ENCODE peak calls at places on chromosomes 5 and 9, in nine cellular contexts. One of them, this sample, is unnamed.

GRCh38 chr5:140926211-140926902 is at the start of gene PCDHAC1:
- DNase-seq in cardiac fibroblast: peak; percentile 58
- DNase-seq in NCI-H345: peak; percentile 91
- DNase-seq in activated T-cell treated with anti-CD3 and anti-CD28 coated beads, Interleukin-2, amount 50 U/mL, for 1 hour: peak; percentile 22
- DNase-seq in GM10248: no peak
- DNase-seq in nephron progenitor cell: peak; percentile 97
- DNase-seq in omental fat pad: peak; percentile 63
- DNase-seq in OCI-LY7: no peak
- DNase-seq in RCC 7860: no peak
- DNase-seq in this sample: peak; percentile 83

GRCh38 chr9:21854594-21854993 is 52.2 kb downstream of the MTAP start:
- DNase-seq in cardiac fibroblast: peak; percentile 71
- DNase-seq in nephron progenitor cell: no peak
- DNase-seq in NCI-H345: no peak
- DNase-seq in OCI-LY7: no peak
- DNase-seq in GM10248: no peak
- DNase-seq in activated T-cell treated with anti-CD3 and anti-CD28 coated beads, Interleukin-2, amount 50 U/mL, for 1 hour: no peak
- DNase-seq in RCC 7860: peak; percentile 37
- DNase-seq in omental fat pad: peak; percentile 51
- DNase-seq in this sample: no peak

GRCh38 chr5:141150215-141150992 is 547 bp downstream of the PCDHB6 start:
- DNase-seq in OCI-LY7: no peak
- DNase-seq in activated T-cell treated with anti-CD3 and anti-CD28 coated beads, Interleukin-2, amount 50 U/mL, for 1 hour: no peak
- DNase-seq in NCI-H345: no peak
- DNase-seq in GM10248: no peak
- DNase-seq in omental fat pad: no peak
- DNase-seq in cardiac fibroblast: no peak
- DNase-seq in RCC 7860: no peak
- DNase-seq in nephron progenitor cell: no peak
- DNase-seq in this sample: no peak

GRCh38 chr9:18384066-18384465 is 89.9 kb upstream of the ADAMTSL1 start:
- DNase-seq in nephron progenitor cell: no peak
- DNase-seq in omental fat pad: no peak
- DNase-seq in GM10248: no peak
- DNase-seq in RCC 7860: no peak
- DNase-seq in OCI-LY7: no peak
- DNase-seq in activated T-cell treated with anti-CD3 and anti-CD28 coated beads, Interleukin-2, amount 50 U/mL, for 1 hour: no peak
- DNase-seq in NCI-H345: no peak
- DNase-seq in cardiac fibroblast: no peak
- DNase-seq in this sample: no peak

GRCh38 chr9:28007097-28007817 is 434.0 kb upstream of the C9orf72 start:
- DNase-seq in GM10248: no peak
- DNase-seq in cardiac fibroblast: no peak
- DNase-seq in omental fat pad: no peak
- DNase-seq in RCC 7860: no peak
- DNase-seq in nephron progenitor cell: no peak
- DNase-seq in activated T-cell treated with anti-CD3 and anti-CD28 coated beads, Interleukin-2, amount 50 U/mL, for 1 hour: no peak
- DNase-seq in NCI-H345: no peak
- DNase-seq in OCI-LY7: no peak
- DNase-seq in this sample: no peak

GRCh38 chr5:73419414-73420390 is 28.9 kb downstream of the FOXD1 start:
- DNase-seq in GM10248: no peak
- DNase-seq in NCI-H345: no peak
- DNase-seq in RCC 7860: no peak
- DNase-seq in cardiac fibroblast: no peak
- DNase-seq in omental fat pad: no peak
- DNase-seq in nephron progenitor cell: peak; percentile 82
- DNase-seq in activated T-cell treated with anti-CD3 and anti-CD28 coated beads, Interleukin-2, amount 50 U/mL, for 1 hour: no peak
- DNase-seq in OCI-LY7: no peak
- DNase-seq in this sample: no peak

GRCh38 chr9:121225240-121225639 is 23.6 kb upstream of the RAB14 start:
- DNase-seq in GM10248: no peak
- DNase-seq in cardiac fibroblast: no peak
- DNase-seq in nephron progenitor cell: no peak
- DNase-seq in RCC 7860: no peak
- DNase-seq in omental fat pad: no peak
- DNase-seq in OCI-LY7: no peak
- DNase-seq in activated T-cell treated with anti-CD3 and anti-CD28 coated beads, Interleukin-2, amount 50 U/mL, for 1 hour: no peak
- DNase-seq in NCI-H345: no peak
- DNase-seq in this sample: no peak

GRCh38 chr5:38616061-38616460 is 59.6 kb upstream of the LIFR start:
- DNase-seq in NCI-H345: no peak
- DNase-seq in activated T-cell treated with anti-CD3 and anti-CD28 coated beads, Interleukin-2, amount 50 U/mL, for 1 hour: no peak
- DNase-seq in cardiac fibroblast: peak; percentile 18
- DNase-seq in nephron progenitor cell: no peak
- DNase-seq in RCC 7860: no peak
- DNase-seq in GM10248: no peak
- DNase-seq in OCI-LY7: no peak
- DNase-seq in omental fat pad: no peak
- DNase-seq in this sample: no peak

GRCh38 chr9:98146101-98146991 is 27.3 kb upstream of the TRIM14 start:
- DNase-seq in GM10248: peak; percentile 48
- DNase-seq in nephron progenitor cell: peak; percentile 23
- DNase-seq in cardiac fibroblast: peak; percentile 67
- DNase-seq in NCI-H345: peak; percentile 46
- DNase-seq in RCC 7860: no peak
- DNase-seq in activated T-cell treated with anti-CD3 and anti-CD28 coated beads, Interleukin-2, amount 50 U/mL, for 1 hour: no peak
- DNase-seq in omental fat pad: no peak
- DNase-seq in OCI-LY7: no peak
- DNase-seq in this sample: no peak

GRCh38 chr9:12775963-12776774 is 1.3 kb downstream of the LURAP1L start:
- DNase-seq in activated T-cell treated with anti-CD3 and anti-CD28 coated beads, Interleukin-2, amount 50 U/mL, for 1 hour: no peak
- DNase-seq in NCI-H345: peak; percentile 85
- DNase-seq in OCI-LY7: no peak
- DNase-seq in RCC 7860: peak; percentile 73
- DNase-seq in cardiac fibroblast: peak; percentile 93
- DNase-seq in omental fat pad: peak; percentile 49
- DNase-seq in nephron progenitor cell: peak; percentile 76
- DNase-seq in GM10248: peak; percentile 46
- DNase-seq in this sample: peak; percentile 95

GRCh38 chr5:172871982-172872381 is 37.9 kb downstream of the ERGIC1 start:
- DNase-seq in omental fat pad: no peak
- DNase-seq in activated T-cell treated with anti-CD3 and anti-CD28 coated beads, Interleukin-2, amount 50 U/mL, for 1 hour: no peak
- DNase-seq in NCI-H345: no peak
- DNase-seq in GM10248: no peak
- DNase-seq in RCC 7860: no peak
- DNase-seq in OCI-LY7: no peak
- DNase-seq in cardiac fibroblast: peak; percentile 70
- DNase-seq in nephron progenitor cell: no peak
- DNase-seq in this sample: no peak

GRCh38 chr5:39270172-39270848 is 50.9 kb upstream of the FYB1 start:
- DNase-seq in RCC 7860: no peak
- DNase-seq in cardiac fibroblast: no peak
- DNase-seq in OCI-LY7: no peak
- DNase-seq in omental fat pad: no peak
- DNase-seq in GM10248: no peak
- DNase-seq in activated T-cell treated with anti-CD3 and anti-CD28 coated beads, Interleukin-2, amount 50 U/mL, for 1 hour: no peak
- DNase-seq in NCI-H345: no peak
- DNase-seq in nephron progenitor cell: no peak
- DNase-seq in this sample: no peak

GRCh38 chr5:154519375-154519774 is 41.3 kb upstream of the HAND1 start:
- DNase-seq in cardiac fibroblast: peak; percentile 68
- DNase-seq in nephron progenitor cell: no peak
- DNase-seq in OCI-LY7: no peak
- DNase-seq in activated T-cell treated with anti-CD3 and anti-CD28 coated beads, Interleukin-2, amount 50 U/mL, for 1 hour: no peak
- DNase-seq in omental fat pad: no peak
- DNase-seq in RCC 7860: peak; percentile 71
- DNase-seq in NCI-H345: no peak
- DNase-seq in GM10248: no peak
- DNase-seq in this sample: no peak

GRCh38 chr9:113151696-113152630 is 1.2 kb downstream of the SLC31A2 start:
- DNase-seq in activated T-cell treated with anti-CD3 and anti-CD28 coated beads, Interleukin-2, amount 50 U/mL, for 1 hour: no peak
- DNase-seq in OCI-LY7: no peak
- DNase-seq in NCI-H345: no peak
- DNase-seq in GM10248: no peak
- DNase-seq in RCC 7860: no peak
- DNase-seq in omental fat pad: no peak
- DNase-seq in nephron progenitor cell: no peak
- DNase-seq in cardiac fibroblast: no peak
- DNase-seq in this sample: no peak

GRCh38 chr5:111676926-111677415 is 80.0 kb downstream of the NREP start:
- DNase-seq in omental fat pad: no peak
- DNase-seq in cardiac fibroblast: no peak
- DNase-seq in activated T-cell treated with anti-CD3 and anti-CD28 coated beads, Interleukin-2, amount 50 U/mL, for 1 hour: no peak
- DNase-seq in OCI-LY7: no peak
- DNase-seq in nephron progenitor cell: no peak
- DNase-seq in GM10248: no peak
- DNase-seq in NCI-H345: no peak
- DNase-seq in RCC 7860: no peak
- DNase-seq in this sample: no peak

GRCh38 chr9:79569814-79570448 is 1.8 kb upstream of the TLE4 start:
- DNase-seq in nephron progenitor cell: no peak
- DNase-seq in activated T-cell treated with anti-CD3 and anti-CD28 coated beads, Interleukin-2, amount 50 U/mL, for 1 hour: no peak
- DNase-seq in omental fat pad: no peak
- DNase-seq in RCC 7860: no peak
- DNase-seq in NCI-H345: no peak
- DNase-seq in OCI-LY7: peak; percentile 27
- DNase-seq in cardiac fibroblast: no peak
- DNase-seq in GM10248: no peak
- DNase-seq in this sample: peak; percentile 33

GRCh38 chr5:64954518-64954917 is 185.8 kb downstream of the CWC27 start:
- DNase-seq in cardiac fibroblast: no peak
- DNase-seq in omental fat pad: no peak
- DNase-seq in activated T-cell treated with anti-CD3 and anti-CD28 coated beads, Interleukin-2, amount 50 U/mL, for 1 hour: no peak
- DNase-seq in RCC 7860: no peak
- DNase-seq in nephron progenitor cell: no peak
- DNase-seq in NCI-H345: no peak
- DNase-seq in OCI-LY7: no peak
- DNase-seq in GM10248: no peak
- DNase-seq in this sample: no peak

GRCh38 chr5:77798448-77798847 is 22.3 kb upstream of the TBCA start:
- DNase-seq in NCI-H345: no peak
- DNase-seq in cardiac fibroblast: no peak
- DNase-seq in activated T-cell treated with anti-CD3 and anti-CD28 coated beads, Interleukin-2, amount 50 U/mL, for 1 hour: no peak
- DNase-seq in omental fat pad: no peak
- DNase-seq in GM10248: no peak
- DNase-seq in nephron progenitor cell: no peak
- DNase-seq in OCI-LY7: no peak
- DNase-seq in RCC 7860: no peak
- DNase-seq in this sample: no peak

GRCh38 chr5:68149189-68149588 is 66.4 kb upstream of the PIK3R1 start:
- DNase-seq in nephron progenitor cell: no peak
- DNase-seq in cardiac fibroblast: peak; percentile 48
- DNase-seq in RCC 7860: no peak
- DNase-seq in omental fat pad: no peak
- DNase-seq in OCI-LY7: no peak
- DNase-seq in NCI-H345: no peak
- DNase-seq in GM10248: no peak
- DNase-seq in activated T-cell treated with anti-CD3 and anti-CD28 coated beads, Interleukin-2, amount 50 U/mL, for 1 hour: no peak
- DNase-seq in this sample: no peak

GRCh38 chr5:168301593-168302388 is 10.3 kb downstream of the WWC1 start:
- DNase-seq in OCI-LY7: no peak
- DNase-seq in RCC 7860: peak; percentile 95
- DNase-seq in GM10248: no peak
- DNase-seq in omental fat pad: no peak
- DNase-seq in cardiac fibroblast: no peak
- DNase-seq in NCI-H345: peak; percentile 68
- DNase-seq in activated T-cell treated with anti-CD3 and anti-CD28 coated beads, Interleukin-2, amount 50 U/mL, for 1 hour: no peak
- DNase-seq in nephron progenitor cell: no peak
- DNase-seq in this sample: no peak

GRCh38 chr9:95834281-95834907 is 41.1 kb upstream of the ERCC6L2 start:
- DNase-seq in OCI-LY7: no peak
- DNase-seq in omental fat pad: no peak
- DNase-seq in nephron progenitor cell: no peak
- DNase-seq in cardiac fibroblast: peak; percentile 48
- DNase-seq in NCI-H345: no peak
- DNase-seq in GM10248: no peak
- DNase-seq in activated T-cell treated with anti-CD3 and anti-CD28 coated beads, Interleukin-2, amount 50 U/mL, for 1 hour: no peak
- DNase-seq in RCC 7860: no peak
- DNase-seq in this sample: no peak

GRCh38 chr9:110890416-110890815 is 147.9 kb downstream of the LPAR1 start:
- DNase-seq in nephron progenitor cell: no peak
- DNase-seq in activated T-cell treated with anti-CD3 and anti-CD28 coated beads, Interleukin-2, amount 50 U/mL, for 1 hour: no peak
- DNase-seq in omental fat pad: no peak
- DNase-seq in RCC 7860: no peak
- DNase-seq in GM10248: no peak
- DNase-seq in OCI-LY7: no peak
- DNase-seq in cardiac fibroblast: peak; percentile 53
- DNase-seq in NCI-H345: no peak
- DNase-seq in this sample: no peak

GRCh38 chr5:7828269-7828668 is 22.7 kb downstream of the CFAP90 start:
- DNase-seq in OCI-LY7: no peak
- DNase-seq in activated T-cell treated with anti-CD3 and anti-CD28 coated beads, Interleukin-2, amount 50 U/mL, for 1 hour: no peak
- DNase-seq in cardiac fibroblast: no peak
- DNase-seq in nephron progenitor cell: no peak
- DNase-seq in NCI-H345: peak; percentile 42
- DNase-seq in omental fat pad: no peak
- DNase-seq in RCC 7860: no peak
- DNase-seq in GM10248: no peak
- DNase-seq in this sample: no peak

GRCh38 chr5:142522983-142523382 is 162.9 kb downstream of the FGF1 start:
- DNase-seq in OCI-LY7: no peak
- DNase-seq in omental fat pad: no peak
- DNase-seq in RCC 7860: no peak
- DNase-seq in GM10248: no peak
- DNase-seq in cardiac fibroblast: no peak
- DNase-seq in nephron progenitor cell: no peak
- DNase-seq in activated T-cell treated with anti-CD3 and anti-CD28 coated beads, Interleukin-2, amount 50 U/mL, for 1 hour: no peak
- DNase-seq in NCI-H345: no peak
- DNase-seq in this sample: no peak

GRCh38 chr5:123810253-123810652 is 298.3 kb downstream of the CSNK1G3 start:
- DNase-seq in NCI-H345: peak; percentile 19
- DNase-seq in GM10248: no peak
- DNase-seq in cardiac fibroblast: no peak
- DNase-seq in nephron progenitor cell: peak; percentile 28
- DNase-seq in activated T-cell treated with anti-CD3 and anti-CD28 coated beads, Interleukin-2, amount 50 U/mL, for 1 hour: no peak
- DNase-seq in RCC 7860: no peak
- DNase-seq in omental fat pad: no peak
- DNase-seq in OCI-LY7: no peak
- DNase-seq in this sample: peak; percentile 90

GRCh38 chr5:58056546-58056945 is 403.3 kb downstream of the PLK2 start:
- DNase-seq in omental fat pad: no peak
- DNase-seq in activated T-cell treated with anti-CD3 and anti-CD28 coated beads, Interleukin-2, amount 50 U/mL, for 1 hour: no peak
- DNase-seq in RCC 7860: no peak
- DNase-seq in OCI-LY7: no peak
- DNase-seq in NCI-H345: no peak
- DNase-seq in cardiac fibroblast: peak; percentile 41
- DNase-seq in nephron progenitor cell: no peak
- DNase-seq in GM10248: no peak
- DNase-seq in this sample: no peak

GRCh38 chr5:154410786-154411185 is 35.0 kb upstream of the SAP30L start:
- DNase-seq in nephron progenitor cell: no peak
- DNase-seq in GM10248: no peak
- DNase-seq in cardiac fibroblast: no peak
- DNase-seq in RCC 7860: no peak
- DNase-seq in NCI-H345: no peak
- DNase-seq in omental fat pad: no peak
- DNase-seq in OCI-LY7: no peak
- DNase-seq in activated T-cell treated with anti-CD3 and anti-CD28 coated beads, Interleukin-2, amount 50 U/mL, for 1 hour: no peak
- DNase-seq in this sample: no peak

GRCh38 chr5:154756203-154756870 is 1.2 kb downstream of the LARP1 start:
- DNase-seq in cardiac fibroblast: peak; percentile 37
- DNase-seq in omental fat pad: no peak
- DNase-seq in activated T-cell treated with anti-CD3 and anti-CD28 coated beads, Interleukin-2, amount 50 U/mL, for 1 hour: peak; percentile 64
- DNase-seq in nephron progenitor cell: peak; percentile 51
- DNase-seq in NCI-H345: peak; percentile 31
- DNase-seq in RCC 7860: no peak
- DNase-seq in GM10248: peak; percentile 32
- DNase-seq in OCI-LY7: peak; percentile 44
- DNase-seq in this sample: peak; percentile 39

GRCh38 chr9:132639322-132639721 is 30.5 kb downstream of the DDX31 start:
- DNase-seq in nephron progenitor cell: no peak
- DNase-seq in NCI-H345: peak; percentile 14
- DNase-seq in GM10248: no peak
- DNase-seq in OCI-LY7: no peak
- DNase-seq in cardiac fibroblast: no peak
- DNase-seq in RCC 7860: no peak
- DNase-seq in omental fat pad: no peak
- DNase-seq in activated T-cell treated with anti-CD3 and anti-CD28 coated beads, Interleukin-2, amount 50 U/mL, for 1 hour: no peak
- DNase-seq in this sample: no peak

GRCh38 chr9:37540634-37541033 is 35.5 kb downstream of the FBXO10 start:
- DNase-seq in OCI-LY7: no peak
- DNase-seq in nephron progenitor cell: no peak
- DNase-seq in RCC 7860: no peak
- DNase-seq in omental fat pad: no peak
- DNase-seq in NCI-H345: no peak
- DNase-seq in GM10248: no peak
- DNase-seq in activated T-cell treated with anti-CD3 and anti-CD28 coated beads, Interleukin-2, amount 50 U/mL, for 1 hour: no peak
- DNase-seq in cardiac fibroblast: no peak
- DNase-seq in this sample: no peak

GRCh38 chr5:41772785-41773442 is 97.3 kb downstream of the OXCT1 start:
- DNase-seq in RCC 7860: no peak
- DNase-seq in GM10248: no peak
- DNase-seq in OCI-LY7: no peak
- DNase-seq in omental fat pad: no peak
- DNase-seq in cardiac fibroblast: no peak
- DNase-seq in activated T-cell treated with anti-CD3 and anti-CD28 coated beads, Interleukin-2, amount 50 U/mL, for 1 hour: no peak
- DNase-seq in nephron progenitor cell: no peak
- DNase-seq in NCI-H345: no peak
- DNase-seq in this sample: no peak

This sample was measured in NCI-H748 treated with DMSO at 0.1 percent for 48 hours.